ENCODE peak calls at places on chromosomes 11 and 22, in eight cellular contexts. B is psoas muscle, Q is fibroblast of lung, Y is esophagus squamous epithelium, I is body of pancreas, N is pancreas, F is heart right ventricle, U is tibial nerve. M is an unnamed sample.

GRCh38 chr22:17375914-17376614 is 6.8 kb downstream of the CECR2 start:
- DNase-seq in B (no peak), Q (no peak), Y (no peak), I (no peak), N (no peak), F (no peak), U (no peak), M (no peak)

GRCh38 chr11:116217006-116217405 is 555.8 kb downstream of the BUD13 start:
- DNase-seq in B (no peak), Q (peak; percentile 31), Y (no peak), I (peak; percentile 48), N (no peak), F (peak; percentile 21), U (no peak), M (peak; percentile 15)

GRCh38 chr11:113189909-113190667 is 124.3 kb upstream of the TTC12 start:
- DNase-seq in B (peak; percentile 56), Q (peak; percentile 91), Y (no peak), I (peak; percentile 17), N (no peak), F (no peak), U (no peak), M (no peak)

GRCh38 chr11:64879226-64879900 is 942 bp upstream of the EHD1 start:
- DNase-seq in B (peak; percentile 52), Q (no peak), Y (no peak), I (no peak), N (no peak), F (no peak), U (no peak), M (peak; percentile 43)

GRCh38 chr11:94185387-94186084 is 56.9 kb downstream of the PANX1 start:
- DNase-seq in B (no peak), Q (peak; percentile 49), Y (no peak), I (peak; percentile 24), N (peak; percentile 38), F (no peak), U (no peak), M (no peak)

GRCh38 chr11:34512810-34513673 is 552 bp downstream of the ELF5 start:
- DNase-seq in B (peak; percentile 43), Q (peak; percentile 52), Y (no peak), I (peak; percentile 65), N (peak; percentile 40), F (peak; percentile 21), U (no peak), M (peak; percentile 68)

GRCh38 chr22:29765905-29766631 is 739 bp downstream of the ZMAT5 start:
- DNase-seq in B (no peak), Q (no peak), Y (no peak), I (no peak), N (no peak), F (no peak), U (no peak), M (no peak)

GRCh38 chr11:3081386-3081751 is 24.1 kb upstream of the CARS1 start:
- DNase-seq in B (no peak), Q (no peak), Y (no peak), I (no peak), N (no peak), F (no peak), U (no peak), M (no peak)

GRCh38 chr11:86800076-86800955 is at the start of gene PRSS23:
- DNase-seq in B (peak; percentile 73), Q (peak; percentile 55), Y (no peak), I (peak; percentile 69), N (peak; percentile 72), F (peak; percentile 52), U (peak; percentile 34), M (no peak)

GRCh38 chr11:114058026-114058706 is 1.3 kb upstream of the ZBTB16 start:
- DNase-seq in B (peak; percentile 78), Q (peak; percentile 72), Y (no peak), I (peak; percentile 45), N (no peak), F (no peak), U (no peak), M (no peak)

GRCh38 chr11:1060885-1061616 is 13.6 kb upstream of the MUC2 start:
- DNase-seq in B (peak; percentile 7), Q (peak; percentile 24), Y (no peak), I (no peak), N (no peak), F (peak; percentile 23), U (peak; percentile 8), M (no peak)

GRCh38 chr11:63574856-63575602 is 11.8 kb upstream of the PLAAT2 start:
- DNase-seq in B (peak; percentile 56), Q (peak; percentile 62), Y (no peak), I (no peak), N (no peak), F (peak; percentile 31), U (peak; percentile 31), M (no peak)

GRCh38 chr11:131807876-131808275 is 437.5 kb downstream of the NTM start:
- DNase-seq in B (no peak), Q (no peak), Y (no peak), I (no peak), N (no peak), F (no peak), U (no peak), M (no peak)

GRCh38 chr11:46293616-46294015 is 16.2 kb downstream of the CREB3L1 start:
- DNase-seq in B (no peak), Q (peak; percentile 89), Y (no peak), I (no peak), N (no peak), F (no peak), U (no peak), M (no peak)

GRCh38 chr11:126082251-126083109 is 19.8 kb upstream of the CDON start:
- DNase-seq in B (no peak), Q (no peak), Y (no peak), I (no peak), N (no peak), F (no peak), U (no peak), M (no peak)

GRCh38 chr22:49660794-49661781 is 166.6 kb downstream of the BRD1 start:
- DNase-seq in B (no peak), Q (no peak), Y (no peak), I (no peak), N (no peak), F (no peak), U (no peak), M (no peak)

GRCh38 chr22:49660321-49660720 is 167.4 kb downstream of the BRD1 start:
- DNase-seq in B (no peak), Q (no peak), Y (no peak), I (no peak), N (no peak), F (no peak), U (no peak), M (no peak)

GRCh38 chr22:49659281-49659923 is 168.3 kb downstream of the BRD1 start:
- DNase-seq in B (no peak), Q (no peak), Y (no peak), I (no peak), N (no peak), F (no peak), U (no peak), M (no peak)

GRCh38 chr22:49658902-49659280 is 168.8 kb downstream of the BRD1 start:
- DNase-seq in B (no peak), Q (no peak), Y (no peak), I (no peak), N (no peak), F (no peak), U (no peak), M (no peak)

GRCh38 chr22:49659924-49660315 is 167.8 kb downstream of the BRD1 start:
- DNase-seq in B (no peak), Q (no peak), Y (no peak), I (no peak), N (no peak), F (no peak), U (no peak), M (no peak)
- H3K27ac ChIP-seq in B (no peak overlapping the region), Q (no peak overlapping the region), Y (no peak overlapping the region), I (no peak overlapping the region), N (no peak overlapping the region), F (peak overlapping the region; percentile 91), U (no peak overlapping the region), M (no peak overlapping the region)

DNA sequence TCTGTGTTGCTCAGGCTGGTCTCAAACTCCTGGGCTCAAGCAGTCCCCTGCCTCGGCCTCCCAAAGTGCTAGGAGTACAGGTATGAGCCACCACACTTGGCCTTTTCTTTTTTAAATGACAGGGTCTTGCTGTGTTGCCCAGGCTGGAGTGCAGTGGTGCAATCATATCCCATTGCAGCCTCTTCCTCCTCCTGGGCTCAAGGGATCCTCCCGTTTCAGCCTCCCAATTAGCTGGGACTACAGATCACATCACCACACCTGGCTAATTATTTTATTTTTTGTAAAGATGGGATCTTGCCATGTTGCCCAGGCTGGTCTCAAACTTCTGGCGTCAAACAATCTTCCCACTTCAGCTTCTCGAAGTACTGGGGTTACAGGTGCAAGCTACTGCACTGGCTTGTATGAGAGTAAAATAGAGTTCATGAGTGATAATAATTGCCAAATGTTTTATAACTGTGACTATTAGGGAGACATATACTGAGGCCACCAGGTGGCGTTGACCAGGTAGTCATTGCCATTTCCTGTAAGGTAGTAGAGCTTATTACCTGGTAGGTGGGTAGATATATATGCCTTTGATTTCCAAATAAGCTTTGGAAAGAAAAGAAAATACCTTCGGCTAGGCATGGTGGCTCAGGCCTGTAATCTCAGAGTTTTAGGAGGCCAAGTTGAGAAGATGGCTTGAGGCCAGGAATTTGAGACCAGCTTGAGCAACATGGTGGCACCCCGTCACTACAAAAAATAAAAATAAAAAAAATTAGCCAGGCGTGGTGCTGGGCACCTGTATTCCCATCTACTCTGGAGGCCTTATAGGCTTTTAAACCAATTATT is 5.4 kb downstream of the FDX1 start:
- DNase-seq in B (no peak), Q (peak; percentile 8), Y (no peak), I (peak; percentile 64), N (peak; percentile 18), F (no peak), U (no peak), M (no peak)
- TF ChIP-seq CTCF in B (no peak), Q (peak; percentile 33), Y (peak; percentile 28), I (peak; percentile 44), N (peak; percentile 23), F (no peak), U (no peak), M (no peak)

GRCh38 chr22:47022075-47022473 is 259.6 kb downstream of the TBC1D22A start:
- DNase-seq in B (no peak), Q (no peak), Y (no peak), I (no peak), N (no peak), F (no peak), U (no peak), M (no peak)
- H3K27ac ChIP-seq in B (no peak overlapping the region), Q (no peak overlapping the region), Y (peak overlapping the region; percentile 63), I (no peak overlapping the region), N (no peak overlapping the region), F (no peak overlapping the region), U (peak overlapping the region; percentile 91), M (no peak overlapping the region)

GRCh38 chr11:27717377-27717776 is 17.1 kb upstream of the BDNF start:
- DNase-seq in B (no peak), Q (peak; percentile 33), Y (no peak), I (no peak), N (no peak), F (no peak), U (no peak), M (no peak)

GRCh38 chr11:27716216-27716615 is 16.0 kb upstream of the BDNF start:
- DNase-seq in B (no peak), Q (peak; percentile 56), Y (no peak), I (no peak), N (no peak), F (no peak), U (no peak), M (no peak)

GRCh38 chr11:27718346-27718852 is 18.1 kb upstream of the BDNF start:
- DNase-seq in B (no peak), Q (peak; percentile 93), Y (no peak), I (no peak), N (no peak), F (no peak), U (no peak), M (no peak)

GRCh38 chr11:27717801-27718229 is 17.6 kb upstream of the BDNF start:
- DNase-seq in B (no peak), Q (peak; percentile 43), Y (no peak), I (no peak), N (no peak), F (no peak), U (no peak), M (no peak)

GRCh38 chr11:27716850-27717249 is 16.6 kb upstream of the BDNF start:
- DNase-seq in B (no peak), Q (peak; percentile 54), Y (no peak), I (no peak), N (no peak), F (no peak), U (no peak), M (no peak)
- TF ChIP-seq CTCF in B (no peak), Q (peak; percentile 44), Y (no peak), I (no peak), N (no peak), F (no peak), U (no peak), M (no peak)